ENCODE peak calls at places on chromosome 15, in five cellular contexts. K is ovary, S is colonic mucosa, M is cardiac muscle cell, N is neuronal stem cell. P is an unnamed sample. For H3K4me1 and H3K27me3, the result is how much of the 10 kb centered on the place peaks cover.

GRCh38 chr15:32718822-32719716 is 1.3 kb downstream of the GREM1 start:
- DNase-seq in M (peak), N (peak), S (peak), K (no peak), P (no peak)

GRCh38 chr15:58666957-58667356 is 82.5 kb downstream of the ADAM10 start:
- DNase-seq in S (no peak), K (no peak), M (peak), N (no peak), P (no peak)

GRCh38 chr15:96767703-96768434 is 437.4 kb downstream of the NR2F2 start:
- DNase-seq in K (no peak), S (no peak), M (no peak), N (no peak), P (no peak)

GRCh38 chr15:46413799-46414198 is 779.0 kb downstream of the SQOR start:
- DNase-seq in K (no peak), S (no peak), M (no peak), N (no peak), P (no peak)

GRCh38 chr15:38460543-38460942 is 6.6 kb downstream of the FAM98B start:
- DNase-seq in S (no peak), K (no peak), N (no peak), M (no peak), P (no peak)

GRCh38 chr15:31869640-31870335 is 160.5 kb upstream of the CHRNA7 start:
- DNase-seq in K (peak), S (no peak), M (peak), N (no peak), P (no peak)

GRCh38 chr15:71780349-71780976 is 29.9 kb upstream of the NR2E3 start:
- DNase-seq in N (peak), K (no peak), M (peak), S (no peak), P (peak)

GRCh38 chr15:100020614-100021013 is 287.4 kb upstream of the LYSMD4 start:
- DNase-seq in M (no peak), S (no peak), K (no peak), N (no peak), P (no peak)

GRCh38 chr15:58522865-58523264 is 91.1 kb downstream of the LIPC start:
- DNase-seq in S (no peak), K (no peak), M (no peak), N (no peak), P (no peak)

GRCh38 chr15:60695713-60696522 is 217.0 kb upstream of the ICE2 start:
- DNase-seq in M (no peak), N (no peak), S (no peak), K (no peak), P (no peak)

GRCh38 chr15:61835029-61835428 is 225.2 kb downstream of the VPS13C start:
- DNase-seq in M (no peak), N (no peak), K (no peak), S (no peak), P (no peak)

GRCh38 chr15:69704685-69705084 is 252.1 kb downstream of the RPLP1 start:
- DNase-seq in N (no peak), S (no peak), M (no peak), K (no peak), P (no peak)

DNA sequence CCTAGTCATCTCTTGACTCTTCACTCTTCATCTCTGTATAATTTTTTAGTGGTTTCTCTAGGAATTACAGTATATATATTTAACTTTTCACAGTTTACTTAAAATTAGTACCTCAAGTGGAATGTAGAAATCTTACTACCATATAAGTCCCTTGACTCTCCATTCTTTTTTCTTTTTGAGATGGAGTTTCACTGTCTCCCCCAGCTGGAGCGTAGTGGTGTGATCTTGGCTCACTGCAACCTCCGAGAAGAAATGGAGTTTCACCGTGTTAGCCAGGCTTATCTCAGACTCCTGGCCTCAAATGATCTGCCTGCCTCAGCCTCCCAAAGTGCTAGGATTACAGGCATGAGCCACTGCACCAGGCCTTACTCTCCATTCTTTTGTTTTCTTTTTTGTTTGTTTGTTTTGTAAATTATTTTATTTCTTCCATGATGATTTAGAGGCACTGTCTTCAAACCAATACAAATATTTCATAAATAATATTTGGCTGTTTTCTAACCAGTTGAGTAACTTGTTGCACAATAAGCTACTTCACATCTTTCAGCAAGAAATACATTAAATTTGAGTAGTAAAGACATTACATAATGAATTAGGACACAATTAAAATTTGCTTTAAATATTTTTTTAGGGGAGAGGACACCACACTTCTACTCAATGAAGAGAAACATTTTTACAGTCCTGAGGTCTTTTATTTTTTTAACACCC is 144.8 kb downstream of the RBPMS2 start:
- DNase-seq in S (no peak), M (peak), N (no peak), K (no peak), P (no peak)
- H3K27ac ChIP-seq in S (no peak), M (no peak), N (no peak), K (no peak), P (no peak)

GRCh38 chr15:77486542-77487478 is 66.1 kb downstream of the HMG20A start:
- DNase-seq in K (no peak), M (peak), N (no peak), S (no peak), P (no peak)
- H3K4me1 ChIP-seq in K (under half), M (under half), N (under half), S (under half), P (under half)

GRCh38 chr15:48186271-48186670 is 5.2 kb upstream of the CTXN2 start:
- DNase-seq in N (no peak), S (no peak), M (no peak), K (no peak), P (no peak)
- H3K27me3 ChIP-seq in N (under half), S (under half), M (under half), K (under half), P (under half)

DNA sequence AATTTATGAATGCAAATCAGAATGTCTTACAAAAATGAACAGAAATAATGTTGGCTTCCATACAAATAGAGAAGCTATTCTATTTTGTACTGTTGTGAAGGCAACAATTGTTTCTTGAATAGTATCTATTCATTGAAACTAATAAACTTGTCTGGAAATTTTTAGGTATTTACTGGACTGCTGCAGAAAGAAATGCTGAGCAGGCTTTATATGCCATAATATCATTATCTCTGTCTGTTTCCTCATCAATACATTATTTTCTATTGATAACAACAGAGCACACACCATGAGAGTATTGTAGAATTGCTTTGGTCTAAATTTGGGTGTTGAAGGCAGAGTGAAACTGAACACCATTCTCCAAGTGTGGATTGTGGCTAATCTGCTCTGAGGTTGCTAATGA is 216.5 kb upstream of the CGNL1 start:
- DNase-seq in S (no peak), M (no peak), N (no peak), K (no peak), P (no peak)
- H3K27ac ChIP-seq in S (no peak), M (peak), N (no peak), K (no peak), P (no peak)

GRCh38 chr15:80015156-80015555 is 44.2 kb upstream of the BCL2A1 start:
- DNase-seq in M (peak), N (no peak), K (no peak), S (no peak), P (no peak)

GRCh38 chr15:80020731-80021130 is 38.7 kb upstream of the ZFAND6 start:
- DNase-seq in K (no peak), N (no peak), S (no peak), M (no peak), P (no peak)

GRCh38 chr15:80019168-80019745 is 40.2 kb upstream of the ZFAND6 start:
- DNase-seq in S (no peak), M (no peak), K (no peak), N (no peak), P (no peak)
- H3K4me1 ChIP-seq in S (under half), M (under half), K (under half), N (under half), P (under half)

P was measured in tibial artery.